ENCODE peak calls at places on chromosomes 4 and X, in five cellular contexts. R, K, X, A and Y are unnamed samples.

GRCh38 chrX:70398899-70399298 is 24.2 kb upstream of the GDPD2 start:
- DNase-seq in R (no peak), K (no peak), X (no peak), A (no peak), Y (no peak)

GRCh38 chrX:21487832-21488231 is 113.6 kb downstream of the CNKSR2 start:
- DNase-seq in R (no peak), K (no peak), X (no peak), A (no peak), Y (no peak)

GRCh38 chr4:94803181-94803580 is 45.4 kb downstream of the BMPR1B start:
- DNase-seq in R (no peak), K (no peak), X (no peak), A (no peak), Y (no peak)

GRCh38 chrX:40155617-40156471 is 58.1 kb upstream of the BCOR start:
- DNase-seq in R (no peak), K (no peak), X (no peak), A (no peak), Y (no peak)

GRCh38 chr4:54363037-54363436 is 133.9 kb downstream of the PDGFRA start:
- DNase-seq in R (no peak), K (no peak), X (no peak), A (no peak), Y (no peak)

GRCh38 chr4:20217521-20217920 is 34.2 kb upstream of the SLIT2 start:
- DNase-seq in R (no peak), K (no peak), X (no peak), A (no peak), Y (no peak)

GRCh38 chr4:123352240-123352945 is 44.2 kb upstream of the SPRY1 start:
- DNase-seq in R (no peak), K (no peak), X (no peak), A (no peak), Y (no peak)

GRCh38 chrX:39755152-39756032 is 342.4 kb downstream of the BCOR start:
- DNase-seq in R (no peak), K (peak), X (peak), A (peak), Y (no peak)

GRCh38 chr4:114601304-114602052 is 2.9 kb downstream of the UGT8 start:
- DNase-seq in R (no peak), K (no peak), X (no peak), A (no peak), Y (no peak)

GRCh38 chrX:41958861-41959260 is 35.5 kb upstream of the CASK start:
- DNase-seq in R (no peak), K (no peak), X (no peak), A (no peak), Y (peak)

GRCh38 chr4:44927361-44928061 is 201.2 kb upstream of the GNPDA2 start:
- DNase-seq in R (peak), K (no peak), X (no peak), A (no peak), Y (peak)

GRCh38 chr4:33948921-33949320 is 2295.4 kb downstream of the ARAP2 start:
- DNase-seq in R (no peak), K (no peak), X (no peak), A (no peak), Y (no peak)

GRCh38 chr4:40190880-40191815 is 5.7 kb upstream of the RHOH start:
- DNase-seq in R (no peak), K (no peak), X (no peak), A (no peak), Y (peak)

GRCh38 chr4:162229670-162230069 is 65.9 kb upstream of the FSTL5 start:
- DNase-seq in R (no peak), K (no peak), X (no peak), A (no peak), Y (no peak)

GRCh38 chrX:124386401-124386800 is 40.0 kb downstream of the SH2D1A start:
- DNase-seq in R (no peak), K (no peak), X (no peak), A (no peak), Y (no peak)

GRCh38 chr4:46277165-46277951 is 112.6 kb downstream of the GABRA2 start:
- DNase-seq in R (no peak), K (no peak), X (no peak), A (no peak), Y (no peak)

GRCh38 chr4:139711461-139711860 is 45.8 kb downstream of the MGST2 start:
- DNase-seq in R (no peak), K (no peak), X (no peak), A (no peak), Y (no peak)

GRCh38 chr4:8599657-8600056 is 7.1 kb downstream of the CPZ start:
- DNase-seq in R (no peak), K (no peak), X (no peak), A (no peak), Y (no peak)

GRCh38 chrX:129637217-129638109 is 17.3 kb downstream of the APLN start:
- DNase-seq in R (peak), K (peak), X (peak), A (peak), Y (peak)

GRCh38 chr4:150960818-150961217 is 54.3 kb downstream of the LRBA start:
- DNase-seq in R (peak), K (no peak), X (no peak), A (no peak), Y (peak)

GRCh38 chr4:119099227-119099910 is 36.3 kb upstream of the MYOZ2 start:
- DNase-seq in R (no peak), K (no peak), X (no peak), A (no peak), Y (no peak)

GRCh38 chr4:113293043-113293560 is 243.6 kb downstream of the ANK2 start:
- DNase-seq in R (no peak), K (peak), X (peak), A (no peak), Y (no peak)

GRCh38 chrX:9611436-9612145 is 146.7 kb downstream of the TBL1X start:
- DNase-seq in R (no peak), K (no peak), X (no peak), A (no peak), Y (no peak)

GRCh38 chr4:19659131-19659530 is 592.6 kb upstream of the SLIT2 start:
- DNase-seq in R (no peak), K (no peak), X (no peak), A (no peak), Y (no peak)

GRCh38 chr4:69813628-69814027 is 46.3 kb downstream of the SULT1E1 start:
- DNase-seq in R (no peak), K (no peak), X (no peak), A (no peak), Y (no peak)

GRCh38 chr4:4260185-4260751 is 12.2 kb upstream of the TMEM128 start:
- DNase-seq in R (no peak), K (no peak), X (no peak), A (no peak), Y (peak)

GRCh38 chrX:52015794-52016193 is 53.2 kb downstream of the MAGED4B start:
- DNase-seq in R (no peak), K (no peak), X (no peak), A (no peak), Y (no peak)
- H3K27ac ChIP-seq in R (no peak), K (no peak), X (no peak), A (no peak), Y (no peak)

DNA sequence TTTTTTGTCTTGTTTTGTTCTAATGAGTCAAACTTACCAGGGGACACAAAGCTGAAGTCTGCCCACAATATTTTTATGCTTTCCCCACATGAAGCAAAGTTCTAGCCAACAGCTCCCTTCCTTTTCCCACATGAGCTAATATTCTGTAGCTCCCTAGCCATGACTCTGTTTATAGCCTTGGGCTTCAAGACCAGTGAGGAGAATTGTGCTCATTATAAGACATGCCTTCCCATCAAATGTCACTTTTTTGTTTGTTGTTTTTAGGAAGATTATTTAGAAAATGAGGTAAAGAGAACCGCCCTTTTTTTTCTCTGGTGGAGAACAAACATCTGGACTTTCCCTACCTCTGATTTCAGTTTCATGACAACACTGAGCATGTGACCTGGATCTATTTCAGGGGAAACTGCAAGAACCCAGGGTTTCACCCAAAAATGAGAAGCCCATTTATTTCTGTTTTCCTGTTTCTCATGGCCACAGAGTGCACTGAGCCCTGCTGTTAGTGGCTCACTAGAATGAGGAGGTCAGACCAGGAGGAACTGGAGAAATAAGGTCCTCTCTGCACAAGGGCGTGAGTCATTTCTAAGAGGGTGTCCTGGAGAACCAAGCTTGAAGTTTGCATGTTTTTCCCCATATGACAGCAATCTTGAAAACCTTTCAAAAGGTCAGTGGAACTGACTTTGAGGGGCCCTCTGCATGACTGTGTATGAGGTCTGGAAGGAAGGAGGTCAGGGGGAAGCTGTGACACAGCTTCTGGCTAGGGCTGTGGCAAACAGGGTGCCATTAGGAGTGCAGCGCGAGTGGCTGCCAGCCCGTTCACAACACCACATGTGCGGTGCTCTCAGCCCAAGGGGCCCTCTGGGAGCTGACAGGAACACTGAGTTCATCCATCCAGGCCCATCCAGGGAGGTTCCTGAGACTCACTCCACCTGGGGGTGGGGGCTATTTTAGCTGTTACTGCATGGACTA is 55.1 kb downstream of the CHST7 start:
- DNase-seq in R (no peak), K (no peak), X (no peak), A (peak), Y (peak)
- H3K27ac ChIP-seq in R (no peak), K (no peak), X (no peak), A (peak), Y (peak)

DNA sequence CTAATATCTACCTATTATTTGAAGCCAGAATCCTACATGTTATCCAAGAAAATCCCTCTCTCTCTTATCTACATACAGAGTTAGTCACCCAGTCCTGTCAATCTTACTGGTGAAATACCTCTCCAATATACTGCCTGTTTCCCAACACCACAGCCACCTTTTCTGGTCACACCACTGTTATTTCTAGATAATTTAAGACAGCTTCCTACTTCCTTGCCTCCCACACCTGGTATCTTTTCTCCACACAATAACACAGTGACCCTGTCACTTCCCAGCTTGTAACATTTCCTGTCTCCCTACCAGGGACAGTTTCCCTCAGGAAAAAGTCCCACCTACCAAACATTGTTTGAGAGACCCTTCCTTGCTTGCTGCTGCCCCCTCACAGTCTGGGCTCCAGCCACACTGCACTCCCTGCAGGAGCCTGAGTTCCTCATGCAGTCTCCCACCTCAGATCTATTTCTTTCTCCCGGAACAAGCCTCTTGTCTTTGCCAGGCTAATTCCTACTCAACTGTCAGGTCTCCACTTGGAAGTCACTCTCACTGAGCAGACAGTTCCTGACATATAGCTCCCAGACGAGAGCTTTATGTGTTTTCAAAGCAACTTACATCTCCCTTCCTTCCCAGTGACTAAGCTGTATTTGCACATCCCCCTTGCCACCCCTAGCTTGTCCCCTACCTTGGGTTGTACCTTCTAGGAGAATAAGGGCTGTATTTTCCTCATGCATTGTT is 73.6 kb upstream of the QRFPR start:
- DNase-seq in R (peak), K (no peak), X (no peak), A (no peak), Y (no peak)
- H3K27ac ChIP-seq in R (no peak), K (no peak), X (no peak), A (no peak), Y (no peak)

DNA sequence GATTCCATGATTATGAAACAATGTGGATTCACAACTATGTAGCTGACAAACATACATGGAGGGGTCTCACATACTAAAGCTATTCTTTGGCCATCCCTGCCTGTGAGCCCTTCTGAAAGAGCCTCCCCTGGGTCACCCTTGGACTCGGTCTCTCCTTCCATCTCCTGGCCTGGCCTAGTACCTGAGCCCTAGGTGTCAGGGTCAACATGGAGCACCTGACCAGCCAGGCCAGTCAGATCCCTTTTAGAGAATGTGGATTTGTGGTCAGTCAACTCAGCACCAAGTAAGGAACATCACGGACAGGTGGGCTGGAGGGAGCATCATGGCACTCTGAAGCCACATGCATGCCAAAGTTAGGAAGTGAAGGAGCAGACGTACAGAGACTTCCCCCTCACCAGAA is 16.3 kb downstream of the ATP8A1 start:
- DNase-seq in R (no peak), K (no peak), X (no peak), A (no peak), Y (no peak)
- H3K27ac ChIP-seq in R (no peak), K (no peak), X (peak), A (no peak), Y (peak)

DNA sequence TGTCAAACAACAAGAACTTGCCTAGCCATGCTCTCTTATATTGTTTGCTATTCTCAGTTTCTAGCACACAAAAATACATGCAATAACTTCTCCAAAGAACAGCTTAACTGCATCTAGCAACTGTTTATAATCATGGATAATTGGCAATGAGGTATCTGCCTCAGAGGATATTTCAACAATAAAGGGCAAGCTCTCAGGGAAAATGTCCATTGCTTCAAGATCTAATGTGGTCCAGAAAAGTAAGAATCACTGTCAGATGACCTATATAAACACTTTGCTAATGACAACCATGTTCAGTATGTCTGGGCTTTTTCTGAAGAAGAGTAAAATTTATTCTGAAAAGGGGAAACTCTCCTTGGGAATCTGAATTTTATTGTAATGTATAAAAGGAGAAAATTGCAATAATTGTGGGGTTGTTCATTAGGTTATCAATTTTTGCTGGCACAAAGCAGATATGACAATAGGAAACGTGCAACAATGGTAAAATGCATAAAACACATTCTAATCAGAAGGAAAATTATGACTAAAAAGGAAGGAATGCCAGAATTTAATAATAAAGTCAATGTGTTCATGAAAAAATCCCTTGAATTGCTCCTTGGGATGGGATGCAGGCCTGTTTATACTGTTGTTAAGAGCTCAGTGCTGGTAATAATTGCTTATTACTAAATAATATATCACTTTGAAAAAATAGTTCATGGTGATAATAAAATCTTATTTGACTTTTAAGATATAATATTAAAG is 90.3 kb downstream of the ANTXR2 start:
- DNase-seq in R (no peak), K (no peak), X (no peak), A (no peak), Y (no peak)
- H3K27ac ChIP-seq in R (no peak), K (no peak), X (no peak), A (no peak), Y (no peak)

GRCh38 chrX:151974336-151975227 is at the start of gene GABRE:
- DNase-seq in R (no peak), K (peak), X (no peak), A (peak), Y (peak)
- H3K27ac ChIP-seq in R (no peak), K (no peak), X (no peak), A (peak), Y (no peak)

DNA sequence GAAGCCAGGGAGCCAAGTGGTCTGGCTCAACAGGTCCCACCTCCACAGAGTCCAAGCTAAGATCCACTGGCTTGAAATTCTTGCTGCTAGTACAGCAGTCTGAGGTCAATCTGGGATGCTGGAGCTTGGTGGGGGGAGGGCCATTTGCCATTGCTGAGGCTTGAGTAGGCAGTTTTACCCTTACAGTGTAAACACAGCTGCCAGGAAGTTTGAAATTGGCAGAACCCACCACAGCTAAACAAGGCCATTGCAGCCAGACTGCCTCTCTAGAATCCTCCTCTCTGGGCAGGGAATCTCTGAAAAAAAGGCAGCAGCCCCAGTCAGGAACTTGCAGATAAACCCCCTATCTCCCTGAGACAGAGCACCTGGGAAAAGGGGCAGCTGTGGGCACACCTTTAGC is 84.9 kb downstream of the EDA2R start:
- DNase-seq in R (no peak), K (no peak), X (no peak), A (no peak), Y (peak)
- H3K27ac ChIP-seq in R (no peak), K (no peak), X (no peak), A (no peak), Y (no peak)

DNA sequence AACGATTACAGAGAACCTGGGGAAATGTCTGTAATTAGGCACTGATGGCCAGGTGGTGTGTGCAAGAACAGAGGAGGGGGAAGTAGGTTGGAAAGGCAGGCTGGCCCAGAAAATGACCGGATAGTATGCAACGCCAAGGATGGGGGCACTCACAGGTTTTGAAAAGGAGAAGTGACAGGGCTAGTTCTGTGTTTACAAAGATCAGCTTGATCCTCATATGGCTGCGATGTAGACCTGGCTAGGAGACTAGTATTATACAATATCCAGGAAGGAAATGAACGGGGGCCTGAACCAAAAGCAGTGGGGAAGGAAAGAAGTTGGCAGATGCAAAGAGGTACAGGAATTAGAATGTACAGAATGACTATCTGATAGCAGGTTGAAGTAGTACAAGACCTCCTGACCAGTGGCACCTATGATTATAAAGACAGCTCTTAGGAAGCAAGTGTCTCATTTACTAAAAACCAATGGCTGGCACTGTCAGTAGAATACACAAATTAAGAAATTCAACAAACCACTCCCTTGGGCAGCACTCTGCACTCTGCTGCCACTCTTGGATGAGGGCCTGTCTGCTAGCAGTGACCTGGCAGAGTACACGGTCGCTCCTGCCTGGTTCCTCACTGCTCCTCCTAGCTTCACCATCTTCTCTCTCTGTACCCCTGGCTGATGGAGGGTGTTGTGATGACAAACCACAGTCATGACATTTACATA is 14.1 kb downstream of the MFAP3L start:
- DNase-seq in R (no peak), K (no peak), X (no peak), A (no peak), Y (no peak)
- H3K27ac ChIP-seq in R (no peak), K (peak), X (peak), A (no peak), Y (no peak)

GRCh38 chr4:88803600-88804096 is 106.0 kb upstream of the NAP1L5 start:
- DNase-seq in R (no peak), K (no peak), X (no peak), A (no peak), Y (no peak)

GRCh38 chr4:88804234-88804633 is 106.6 kb upstream of the NAP1L5 start:
- DNase-seq in R (no peak), K (no peak), X (no peak), A (no peak), Y (no peak)

GRCh38 chr4:88802138-88802537 is 104.5 kb upstream of the NAP1L5 start:
- DNase-seq in R (no peak), K (no peak), X (no peak), A (no peak), Y (no peak)

GRCh38 chr4:88799900-88800299 is 102.3 kb upstream of the NAP1L5 start:
- DNase-seq in R (no peak), K (no peak), X (no peak), A (no peak), Y (no peak)

GRCh38 chr4:88802585-88803285 is 105.1 kb upstream of the NAP1L5 start:
- DNase-seq in R (no peak), K (no peak), X (no peak), A (no peak), Y (no peak)
- H3K27ac ChIP-seq in R (no peak), K (no peak), X (peak), A (no peak), Y (no peak)